ENCODE peak calls at places on chromosome 7, in six cellular contexts. M, I, J, U, R and V are unnamed samples.
A peak's percentile ranks its signal among the peaks of the same experiment; 100 is the strongest.

GRCh38 chr7:68752485-68752884 is 845.8 kb upstream of the AUTS2 start:
- DNase-seq in J (no peak), M (no peak), I (no peak), R (no peak), U (no peak), V (peak; percentile 31)

GRCh38 chr7:100090527-100091410 is 2.0 kb downstream of the COPS6 start:
- DNase-seq in J (no peak), M (no peak), R (no peak), U (no peak), I (no peak), V (no peak)

GRCh38 chr7:137828456-137828855 is 18.3 kb downstream of the DGKI start:
- DNase-seq in M (no peak), R (no peak), U (no peak), J (no peak), I (peak; percentile 55), V (no peak)

GRCh38 chr7:122166260-122166659 is 22.2 kb upstream of the AASS start:
- DNase-seq in J (no peak), I (no peak), M (peak; percentile 43), U (no peak), R (no peak), V (no peak)

GRCh38 chr7:95865716-95866371 is 93.5 kb downstream of the DYNC1I1 start:
- DNase-seq in R (no peak), J (no peak), I (peak; percentile 58), M (peak; percentile 74), U (peak; percentile 20), V (no peak)

GRCh38 chr7:77467453-77467852 is 51.3 kb upstream of the GSAP start:
- DNase-seq in R (no peak), U (no peak), I (no peak), M (no peak), J (no peak), V (peak; percentile 19)

GRCh38 chr7:50530771-50531170 is 34.4 kb downstream of the DDC start:
- DNase-seq in J (no peak), R (no peak), M (no peak), I (no peak), U (no peak), V (no peak)

GRCh38 chr7:151342811-151343210 is 1.2 kb downstream of the NUB1 start:
- DNase-seq in M (no peak), R (no peak), J (no peak), I (no peak), U (no peak), V (no peak)

GRCh38 chr7:137695942-137696341 is 150.8 kb downstream of the DGKI start:
- DNase-seq in U (no peak), I (no peak), J (no peak), R (peak; percentile 33), M (no peak), V (no peak)

GRCh38 chr7:82501256-82501815 is 57.8 kb upstream of the CACNA2D1 start:
- DNase-seq in R (no peak), M (no peak), U (no peak), I (no peak), J (no peak), V (no peak)

GRCh38 chr7:34759477-34760125 is 101.6 kb downstream of the NPSR1 start:
- DNase-seq in M (peak; percentile 86), J (no peak), I (peak; percentile 55), R (no peak), U (peak; percentile 31), V (no peak)

GRCh38 chr7:122305475-122306319 is 1.1 kb upstream of the FEZF1 start:
- DNase-seq in M (peak; percentile 70), I (peak; percentile 43), U (no peak), R (peak; percentile 18), J (no peak), V (peak; percentile 9)

GRCh38 chr7:77247206-77247850 is 47.7 kb upstream of the FGL2 start:
- DNase-seq in R (peak; percentile 79), U (peak; percentile 70), M (peak; percentile 82), I (peak; percentile 89), J (peak; percentile 82), V (peak; percentile 91)

GRCh38 chr7:2450198-2451107 is 25.7 kb downstream of the GRIFIN start:
- DNase-seq in U (no peak), R (no peak), J (no peak), M (no peak), I (no peak), V (peak; percentile 59)

GRCh38 chr7:28861825-28862224 is 96.3 kb downstream of the TRIL start:
- DNase-seq in I (peak; percentile 48), M (no peak), J (no peak), R (no peak), U (no peak), V (no peak)

GRCh38 chr7:77759294-77759889 is 38.8 kb downstream of the TMEM60 start:
- DNase-seq in R (no peak), J (peak; percentile 55), U (peak; percentile 75), I (peak; percentile 72), M (peak; percentile 68), V (no peak)

GRCh38 chr7:129456421-129456820 is 22.2 kb downstream of the STRIP2 start:
- DNase-seq in R (no peak), M (no peak), U (no peak), I (no peak), J (no peak), V (no peak)

GRCh38 chr7:40527723-40528122 is 392.9 kb downstream of the SUGCT start:
- DNase-seq in I (no peak), R (no peak), J (no peak), M (no peak), U (no peak), V (no peak)

GRCh38 chr7:131141443-131141967 is 186.2 kb upstream of the MKLN1 start:
- DNase-seq in I (no peak), M (no peak), J (no peak), U (no peak), R (no peak), V (no peak)

GRCh38 chr7:116222501-116222900 is 12.2 kb downstream of the TES start:
- DNase-seq in R (no peak), M (no peak), J (no peak), I (no peak), U (no peak), V (no peak)

GRCh38 chr7:85685901-85686300 is 499.0 kb upstream of the SEMA3D start:
- DNase-seq in U (no peak), M (peak; percentile 77), I (no peak), J (no peak), R (no peak), V (no peak)

GRCh38 chr7:85682819-85683218 is 496.0 kb upstream of the SEMA3D start:
- DNase-seq in U (no peak), R (no peak), J (no peak), I (no peak), M (no peak), V (no peak)

GRCh38 chr7:85686410-85687181 is 499.7 kb upstream of the SEMA3D start:
- DNase-seq in I (no peak), U (no peak), M (no peak), R (no peak), J (no peak), V (no peak)

DNA sequence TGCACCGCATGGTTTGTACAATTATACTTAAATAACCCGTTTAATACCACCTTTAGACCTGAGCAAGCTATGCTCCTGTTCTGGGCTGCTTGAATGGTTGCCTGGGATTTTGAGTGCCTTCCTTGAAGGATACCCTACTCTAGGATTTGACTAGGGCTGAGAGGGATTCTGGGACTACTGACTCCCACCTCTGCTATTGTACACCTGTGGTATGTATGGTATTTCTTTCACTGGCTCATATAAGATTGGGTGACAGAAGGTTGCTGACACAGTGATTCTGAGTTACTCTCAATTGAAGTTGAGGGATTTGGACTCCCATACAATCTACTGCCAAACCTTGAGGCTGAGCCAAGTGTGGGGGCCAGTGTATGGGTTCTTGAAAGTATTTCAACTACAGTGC is 494.4 kb upstream of the SEMA3D start:
- DNase-seq in I (no peak), U (no peak), M (peak; percentile 68), J (no peak), R (no peak), V (no peak)
- H3K4me1 ChIP-seq in I (no peaks in the 10 kb centered on the region), U (peaks cover 5% of the 10 kb centered on the region), M (no peaks in the 10 kb centered on the region), J (no peaks in the 10 kb centered on the region), R (no peaks in the 10 kb centered on the region), V (no peaks in the 10 kb centered on the region)

GRCh38 chr7:5634107-5634950 is 147.1 kb downstream of the RNF216 start:
- DNase-seq in J (no peak), I (peak; percentile 40), R (no peak), M (peak; percentile 94), U (no peak), V (peak; percentile 63)

GRCh38 chr7:5636446-5636835 is 145.0 kb downstream of the RNF216 start:
- DNase-seq in M (peak; percentile 56), I (no peak), U (no peak), R (no peak), J (no peak), V (no peak)

GRCh38 chr7:5637415-5637814 is 144.0 kb downstream of the RNF216 start:
- DNase-seq in M (no peak), U (no peak), J (no peak), I (no peak), R (no peak), V (no peak)

GRCh38 chr7:5636914-5637313 is 144.5 kb downstream of the RNF216 start:
- DNase-seq in I (no peak), J (no peak), R (no peak), U (no peak), M (peak; percentile 89), V (peak; percentile 85)

GRCh38 chr7:5635461-5636445 is 145.7 kb downstream of the RNF216 start:
- DNase-seq in R (no peak), M (no peak), I (no peak), U (no peak), J (no peak), V (no peak)
- H3K4me1 ChIP-seq in R (peaks cover 25% of the 10 kb centered on the region), M (peaks cover 35% of the 10 kb centered on the region), I (peaks cover 34% of the 10 kb centered on the region), U (peaks cover 42% of the 10 kb centered on the region), J (peaks cover 23% of the 10 kb centered on the region), V (peaks cover 19% of the 10 kb centered on the region)

GRCh38 chr7:92636018-92636560 is 45.9 kb upstream of the FAM133B start:
- DNase-seq in J (no peak), R (no peak), I (no peak), M (no peak), U (no peak), V (no peak)
- H3K4me1 ChIP-seq in J (peaks cover 10% of the 10 kb centered on the region), R (peaks cover 30% of the 10 kb centered on the region), I (peaks cover 37% of the 10 kb centered on the region), M (no peaks in the 10 kb centered on the region), U (no peaks in the 10 kb centered on the region), V (peaks cover 6% of the 10 kb centered on the region)

DNA sequence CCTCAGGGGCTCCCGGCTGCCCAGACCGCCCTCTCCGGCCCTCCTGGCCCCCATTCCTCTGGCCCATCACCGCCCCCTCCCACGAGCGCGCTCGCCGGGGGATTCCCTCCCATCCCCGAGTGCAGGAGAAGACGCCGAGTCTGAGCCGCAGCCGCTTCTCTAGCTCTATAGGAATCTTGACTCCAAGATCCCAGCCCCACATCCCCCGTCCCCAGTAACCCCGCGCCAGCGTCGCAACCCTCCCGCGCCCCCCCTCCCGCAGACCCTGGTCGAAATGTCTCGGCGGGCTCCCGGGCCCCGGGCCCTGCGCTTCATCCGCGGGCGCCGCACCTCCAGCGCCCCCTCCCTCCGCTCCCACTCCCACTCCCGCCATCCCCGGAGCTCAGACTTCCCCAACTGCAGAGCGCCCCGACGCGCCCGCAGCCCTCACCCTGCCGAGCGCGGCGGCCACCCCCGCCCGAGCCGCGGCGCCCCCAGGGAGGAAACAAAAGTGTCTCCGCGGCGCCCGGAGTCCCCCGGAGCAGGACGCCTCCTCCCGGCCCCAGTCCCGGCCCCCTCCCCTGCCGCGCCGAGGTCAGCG is 517 bp downstream of the ELMO1 start:
- DNase-seq in U (no peak), J (peak; percentile 63), M (peak; percentile 41), R (peak; percentile 64), I (peak; percentile 55), V (no peak)
- H3K4me1 ChIP-seq in U (peaks cover 5% of the 10 kb centered on the region), J (peaks cover 35% of the 10 kb centered on the region), M (no peaks in the 10 kb centered on the region), R (peaks cover 23% of the 10 kb centered on the region), I (no peaks in the 10 kb centered on the region), V (peaks cover 2% of the 10 kb centered on the region)